ENCODE peak calls at places on chromosomes 1 and 21, in ten cellular contexts. D is GM23248; B is HT1080; C is T-helper 2 cell; M is choroid plexus epithelial cell; Q is Calu3; V is activated CD8-positive, alpha-beta memory T cell treated with anti-CD3 and anti-CD28 coated beads, Interleukin-2, amount 50 U/mL, for 48 hours; H is fibroblast of mammary gland; T is cerebellar cortex; A is CD8-positive, alpha-beta memory T cell. F is an unnamed sample.

GRCh38 chr1:229900220-229900619 is 166.8 kb upstream of the GALNT2 start:
- DNase-seq in T (no peak), B (peak; percentile 20), C (no peak), H (no peak), D (no peak), V (no peak), Q (no peak), M (no peak), A (no peak), F (no peak)

GRCh38 chr1:113452921-113453770 is 62.8 kb downstream of the MAGI3 start:
- DNase-seq in C (no peak), M (peak; percentile 80), Q (no peak), H (peak; percentile 71), B (peak; percentile 10), V (no peak), D (peak; percentile 63), T (peak; percentile 18), A (peak; percentile 3), F (no peak)

GRCh38 chr1:100921110-100921706 is 25.3 kb downstream of the SLC30A7 start:
- DNase-seq in Q (peak; percentile 9), D (peak; percentile 65), B (peak; percentile 47), H (peak; percentile 70), A (peak; percentile 56), T (peak; percentile 65), C (peak; percentile 24), V (no peak), M (peak; percentile 79), F (peak; percentile 18)

GRCh38 chr1:116498789-116499628 is 71.8 kb downstream of the CD58 start:
- DNase-seq in B (peak; percentile 79), H (peak; percentile 71), V (no peak), C (peak; percentile 40), D (peak; percentile 78), Q (peak; percentile 75), T (peak; percentile 86), M (peak; percentile 80), A (peak; percentile 41), F (peak; percentile 40)

GRCh38 chr1:180816132-180816531 is 96.6 kb upstream of the KIAA1614 start:
- DNase-seq in D (no peak), C (no peak), T (no peak), Q (no peak), M (no peak), H (no peak), B (no peak), A (no peak), V (no peak), F (no peak)

GRCh38 chr21:43029785-43030184 is 45.9 kb downstream of the CBS start:
- DNase-seq in T (no peak), A (no peak), M (no peak), V (no peak), H (no peak), C (no peak), Q (no peak), D (no peak), B (no peak), F (no peak)

GRCh38 chr1:200625381-200625824 is 4.9 kb upstream of the KIF14 start:
- DNase-seq in T (no peak), M (peak; percentile 60), H (peak; percentile 46), Q (no peak), B (peak; percentile 82), V (no peak), A (peak; percentile 32), D (peak; percentile 58), C (no peak), F (no peak)

GRCh38 chr1:33943978-33944377 is 80.1 kb downstream of the HMGB4 start:
- DNase-seq in H (peak; percentile 78), Q (no peak), V (no peak), C (no peak), A (no peak), B (peak; percentile 64), T (no peak), M (peak; percentile 78), D (peak; percentile 71), F (no peak)

GRCh38 chr1:154874465-154874864 is 4.4 kb upstream of the KCNN3 start:
- DNase-seq in D (no peak), M (no peak), T (no peak), Q (no peak), C (no peak), V (no peak), H (no peak), B (no peak), A (no peak), F (no peak)

GRCh38 chr1:193662030-193662429 is 475.6 kb upstream of the B3GALT2 start:
- DNase-seq in D (no peak), M (peak; percentile 32), T (no peak), H (no peak), A (no peak), Q (no peak), V (no peak), C (no peak), B (peak; percentile 34), F (no peak)

GRCh38 chr1:222928212-222928611 is 113.4 kb downstream of the DISP1 start:
- DNase-seq in B (no peak), M (peak; percentile 88), D (peak; percentile 50), T (peak; percentile 33), V (no peak), Q (no peak), H (peak; percentile 62), A (no peak), C (no peak), F (no peak)

GRCh38 chr1:151156515-151156819 is at the start of gene TNFAIP8L2:
- DNase-seq in B (no peak), M (no peak), T (no peak), V (peak; percentile 80), C (peak; percentile 35), A (peak; percentile 65), H (no peak), D (no peak), Q (no peak), F (peak; percentile 63)